ENCODE peak calls at places on chromosomes 12 and 14, in seven cellular contexts. B, W, F, Z, P, N and D are unnamed samples.

GRCh38 chr12:105748806-105749600 is 389.8 kb downstream of the NUAK1 start:
- DNase-seq in B (no peak), W (no peak), F (no peak), Z (no peak), P (peak; percentile 75), N (no peak), D (no peak)

GRCh38 chr14:66657780-66658179 is 149.8 kb downstream of the GPHN start:
- DNase-seq in B (no peak), W (no peak), F (no peak), Z (no peak), P (no peak), N (no peak), D (no peak)

GRCh38 chr14:68695326-68695768 is 97.5 kb downstream of the ZFP36L1 start:
- DNase-seq in B (peak; percentile 52), W (peak; percentile 29), F (no peak), Z (no peak), P (peak; percentile 34), N (peak; percentile 77), D (peak; percentile 71)

GRCh38 chr14:87461704-87462103 is 531.3 kb downstream of the GALC start:
- DNase-seq in B (no peak), W (no peak), F (no peak), Z (no peak), P (no peak), N (no peak), D (no peak)

GRCh38 chr12:113926792-113927191 is 39.3 kb downstream of the RBM19 start:
- DNase-seq in B (no peak), W (no peak), F (no peak), Z (no peak), P (no peak), N (no peak), D (no peak)

GRCh38 chr14:75411194-75411552 is 16.6 kb upstream of the JDP2 start:
- DNase-seq in B (no peak), W (no peak), F (no peak), Z (no peak), P (no peak), N (no peak), D (no peak)

GRCh38 chr14:39841088-39841487 is 408.9 kb upstream of the FBXO33 start:
- DNase-seq in B (no peak), W (no peak), F (no peak), Z (no peak), P (no peak), N (no peak), D (no peak)

GRCh38 chr12:67661311-67662011 is 12.9 kb downstream of the DYRK2 start:
- DNase-seq in B (no peak), W (no peak), F (no peak), Z (no peak), P (no peak), N (no peak), D (no peak)

GRCh38 chr14:61388173-61388975 is 67.0 kb downstream of the PRKCH start:
- DNase-seq in B (no peak), W (no peak), F (no peak), Z (no peak), P (peak; percentile 22), N (no peak), D (no peak)

GRCh38 chr12:89140141-89140540 is 212.2 kb downstream of the DUSP6 start:
- DNase-seq in B (no peak), W (no peak), F (no peak), Z (no peak), P (no peak), N (no peak), D (no peak)

GRCh38 chr12:12537421-12537820 is 25.2 kb downstream of the DUSP16 start:
- DNase-seq in B (no peak), W (no peak), F (no peak), Z (no peak), P (no peak), N (no peak), D (no peak)

GRCh38 chr12:89470741-89471504 is 53.7 kb downstream of the GALNT4 start:
- DNase-seq in B (no peak), W (peak; percentile 68), F (no peak), Z (no peak), P (no peak), N (no peak), D (no peak)

DNA sequence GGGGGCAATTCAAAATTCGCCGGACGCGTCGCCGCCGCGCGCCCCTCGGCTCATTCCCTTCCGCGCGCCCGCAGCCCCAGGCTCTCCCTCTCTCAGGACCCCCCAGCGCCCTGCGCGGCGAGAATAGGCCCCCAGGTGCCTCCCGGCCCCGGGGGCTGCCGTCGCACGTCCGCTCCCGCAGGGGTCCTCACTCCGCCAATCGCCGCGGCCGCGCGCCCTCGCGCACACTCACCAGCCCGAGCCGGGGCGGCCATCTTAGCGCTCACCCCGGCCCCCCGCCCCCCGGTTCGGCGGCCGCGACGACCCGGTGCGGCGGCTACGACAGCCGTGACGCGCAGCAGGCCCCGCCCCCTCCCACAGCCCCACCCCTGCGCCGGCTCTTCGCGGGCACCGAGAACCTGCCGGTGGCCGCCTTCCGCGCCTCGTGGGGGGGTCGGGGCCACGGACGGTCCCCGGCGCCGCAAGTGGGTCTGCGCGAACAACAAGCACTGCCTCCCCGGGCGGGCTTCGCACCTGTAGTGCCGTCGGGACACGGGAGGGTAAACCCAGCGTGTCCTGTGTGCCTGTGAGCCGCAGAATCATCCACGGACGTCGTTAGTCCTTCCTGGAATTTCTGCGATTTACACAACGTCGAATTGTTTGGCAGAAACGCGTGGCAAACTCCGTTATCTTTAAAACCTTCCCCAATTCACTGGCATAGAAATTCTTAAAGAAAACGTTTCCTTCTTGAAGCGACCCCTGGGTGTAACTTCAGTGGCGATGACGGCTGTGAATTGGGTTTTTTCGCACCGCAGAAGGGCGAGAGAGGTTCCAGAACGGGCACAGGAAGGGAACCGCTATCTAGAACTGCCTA is 2.5 kb downstream of the USP44 start:
- DNase-seq in B (peak; percentile 60), W (peak; percentile 58), F (peak; percentile 83), Z (peak; percentile 48), P (peak; percentile 37), N (peak; percentile 83), D (peak; percentile 59)
- TF ChIP-seq POLR2A in B (no peak), W (peak; percentile 60), F (peak; percentile 64), Z (no peak), P (no peak), N (no peak), D (no peak)

DNA sequence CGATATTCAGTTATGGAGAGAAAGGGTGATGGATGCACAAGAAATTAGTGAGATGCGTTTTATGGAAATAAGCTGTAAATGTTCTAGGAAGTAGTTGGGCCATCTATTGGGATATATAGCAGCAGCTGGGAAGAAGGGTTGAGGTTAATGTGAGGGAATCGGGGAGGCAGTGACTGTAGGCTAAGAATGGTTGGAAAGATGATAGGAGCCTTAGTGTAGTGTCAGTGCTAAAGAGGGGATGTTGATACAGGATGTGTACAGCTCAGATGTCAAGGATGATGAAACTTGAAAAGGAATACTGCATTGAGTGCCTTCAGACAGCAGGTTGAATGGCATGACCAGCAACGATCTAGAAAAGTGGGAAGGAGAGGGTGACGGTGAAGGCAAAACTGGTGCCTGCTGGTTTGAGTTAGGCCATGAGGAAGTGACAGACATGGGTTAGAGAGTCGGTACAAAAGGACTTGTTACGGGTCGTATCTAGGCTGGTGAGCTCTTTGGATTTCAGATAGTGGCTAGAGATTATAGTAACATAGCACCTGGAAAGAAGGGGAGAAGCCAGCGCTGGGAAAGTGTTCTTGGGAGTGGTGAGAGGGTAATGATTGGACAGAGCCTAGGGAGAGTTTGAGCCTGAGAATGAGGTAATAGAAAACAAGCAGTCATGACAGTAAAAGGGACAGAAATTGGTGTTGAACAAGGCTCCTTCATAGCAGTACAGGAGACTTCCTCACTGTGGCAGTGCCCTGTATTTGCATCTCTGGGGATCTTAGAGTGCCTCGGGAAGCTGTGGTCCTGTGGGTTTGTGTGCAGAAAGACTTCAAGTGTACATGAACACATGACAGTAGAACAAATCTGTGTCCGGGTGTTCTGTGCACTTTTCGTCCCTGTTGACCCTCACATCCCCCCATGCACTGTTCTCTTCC is 9.6 kb downstream of the MARS1 start:
- DNase-seq in B (no peak), W (no peak), F (no peak), Z (no peak), P (no peak), N (no peak), D (no peak)
- TF ChIP-seq POLR2AphosphoS5 in B (no peak), W (no peak), F (peak; percentile 43), Z (no peak), P (no peak), N (no peak), D (no peak)

DNA sequence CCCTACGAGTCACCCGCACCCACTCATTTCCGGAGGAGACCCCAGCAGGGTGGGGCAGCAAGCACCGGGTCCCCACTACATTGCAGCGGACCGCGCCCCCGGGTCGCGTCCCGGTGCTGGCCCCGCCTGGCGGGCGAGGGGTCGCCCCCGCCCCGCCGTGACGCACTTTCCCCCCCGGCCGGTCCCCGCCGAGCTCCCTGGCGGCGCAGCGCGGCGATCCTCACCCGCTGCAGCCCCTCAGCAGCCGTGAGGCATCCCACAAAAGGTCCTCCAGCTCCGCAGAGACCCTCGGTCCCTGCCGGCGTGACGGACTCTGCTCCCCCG is 106.0 kb downstream of the PRICKLE1 start:
- DNase-seq in B (peak; percentile 22), W (peak; percentile 35), F (peak; percentile 67), Z (no peak), P (no peak), N (peak; percentile 69), D (peak; percentile 49)
- TF ChIP-seq POLR2A in B (no peak), W (no peak), F (no peak), Z (no peak), P (no peak), N (no peak), D (no peak)

GRCh38 chr14:23647619-23648018 is 11.5 kb downstream of the DHRS2 start:
- DNase-seq in B (no peak), W (no peak), F (no peak), Z (no peak), P (no peak), N (no peak), D (no peak)

GRCh38 chr14:23644919-23645336 is 8.8 kb downstream of the DHRS2 start:
- DNase-seq in B (no peak), W (no peak), F (no peak), Z (no peak), P (no peak), N (no peak), D (no peak)

GRCh38 chr14:23645504-23645811 is 9.3 kb downstream of the DHRS2 start:
- DNase-seq in B (no peak), W (no peak), F (no peak), Z (no peak), P (no peak), N (no peak), D (no peak)

GRCh38 chr14:23645812-23646647 is 9.9 kb downstream of the DHRS2 start:
- DNase-seq in B (no peak), W (peak; percentile 14), F (no peak), Z (no peak), P (no peak), N (no peak), D (no peak)

DNA sequence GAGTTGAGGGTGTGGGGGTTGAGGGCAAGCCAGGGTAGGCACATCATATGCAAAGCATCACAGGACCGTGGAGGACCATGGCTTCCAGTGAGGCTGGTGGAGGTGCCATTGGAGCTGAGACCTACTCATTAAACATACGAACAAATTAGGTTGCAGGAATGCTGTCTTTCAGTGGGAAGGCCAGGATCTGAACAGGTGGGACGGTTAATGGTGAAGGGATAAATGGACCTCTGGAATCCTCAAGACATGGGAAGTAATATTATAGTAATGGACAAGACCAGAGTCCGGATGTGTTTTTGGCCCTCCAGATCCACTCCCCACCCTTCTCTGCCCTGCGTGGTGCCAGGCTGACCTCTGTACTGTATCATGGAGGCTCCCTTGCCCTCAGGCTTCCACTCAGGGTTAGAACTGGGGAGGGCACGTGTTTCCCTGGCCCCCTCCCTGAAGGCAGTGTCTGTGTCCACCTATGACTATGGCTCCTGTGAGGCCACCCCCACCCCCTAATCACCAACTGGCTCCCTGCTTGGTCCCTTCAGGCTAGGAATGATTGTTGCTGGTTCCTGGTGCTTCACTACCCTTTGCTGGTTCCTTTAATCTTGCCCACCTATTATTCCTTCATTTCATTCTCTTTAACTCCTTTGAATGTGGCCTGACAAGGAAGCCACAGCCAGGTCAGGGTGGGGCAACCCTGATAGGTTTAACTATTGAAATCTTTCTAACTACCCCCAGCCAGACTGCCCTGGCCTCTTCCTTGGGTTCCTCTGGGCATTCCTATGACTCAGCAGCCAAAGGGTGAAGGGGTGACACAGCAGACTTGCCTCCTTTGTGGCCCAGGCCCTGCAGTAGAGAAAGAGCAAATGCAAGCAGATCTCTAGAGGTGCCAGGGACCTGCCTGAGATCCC is 10.7 kb downstream of the DHRS2 start:
- DNase-seq in B (no peak), W (no peak), F (no peak), Z (no peak), P (no peak), N (no peak), D (no peak)
- TF ChIP-seq POLR2AphosphoS5 in B (no peak), W (no peak), F (no peak), Z (no peak), P (no peak), N (no peak), D (no peak)